ENCODE peak calls at places on chromosomes 1 and 21, in six cellular contexts. One of them, this sample, is unnamed.

GRCh38 chr21:30415993-30416392 is 9.7 kb downstream of the KRTAP13-3 start:
- DNase-seq in GM12878: no peak
- DNase-seq in HCT116: no peak
- DNase-seq in HepG2: no peak
- DNase-seq in K562: no peak
- DNase-seq in H1: no peak
- DNase-seq in this sample: no peak

GRCh38 chr1:233635765-233636502 is 22.0 kb downstream of the KCNK1 start:
- DNase-seq in HepG2: no peak
- DNase-seq in K562: peak
- DNase-seq in GM12878: no peak
- DNase-seq in HCT116: peak
- DNase-seq in H1: peak
- DNase-seq in this sample: peak

GRCh38 chr1:44531785-44532566 is 126.9 kb downstream of the RNF220 start:
- DNase-seq in K562: peak
- DNase-seq in GM12878: peak
- DNase-seq in H1: no peak
- DNase-seq in HepG2: peak
- DNase-seq in HCT116: peak
- DNase-seq in this sample: no peak

GRCh38 chr1:244322791-244323521 is 128.8 kb downstream of the ADSS2 start:
- DNase-seq in HepG2: peak
- DNase-seq in K562: peak
- DNase-seq in HCT116: peak
- DNase-seq in H1: no peak
- DNase-seq in GM12878: no peak
- DNase-seq in this sample: no peak

GRCh38 chr1:1318777-1319645 is 5.4 kb downstream of the INTS11 start:
- DNase-seq in HepG2: no peak
- DNase-seq in K562: no peak
- DNase-seq in H1: no peak
- DNase-seq in GM12878: no peak
- DNase-seq in HCT116: no peak
- DNase-seq in this sample: no peak

GRCh38 chr1:220092694-220093093 is 1.2 kb upstream of the IARS2 start:
- DNase-seq in HCT116: no peak
- DNase-seq in HepG2: no peak
- DNase-seq in K562: no peak
- DNase-seq in GM12878: no peak
- DNase-seq in H1: no peak
- DNase-seq in this sample: no peak

GRCh38 chr1:156838972-156839371 is 19.9 kb downstream of the INSRR start:
- DNase-seq in H1: peak
- DNase-seq in GM12878: no peak
- DNase-seq in HepG2: no peak
- DNase-seq in K562: peak
- DNase-seq in HCT116: no peak
- DNase-seq in this sample: peak

GRCh38 chr1:206551985-206552325 is 44.6 kb downstream of the RASSF5 start:
- DNase-seq in H1: no peak
- DNase-seq in GM12878: no peak
- DNase-seq in HepG2: no peak
- DNase-seq in K562: no peak
- DNase-seq in HCT116: no peak
- DNase-seq in this sample: no peak

GRCh38 chr1:23980006-23980724 is at the start of gene SRSF10:
- DNase-seq in HepG2: peak
- DNase-seq in H1: peak
- DNase-seq in GM12878: peak
- DNase-seq in K562: peak
- DNase-seq in HCT116: peak
- DNase-seq in this sample: peak

GRCh38 chr1:54331843-54332688 is 74.1 kb downstream of the SSBP3 start:
- DNase-seq in HCT116: no peak
- DNase-seq in GM12878: no peak
- DNase-seq in HepG2: no peak
- DNase-seq in K562: no peak
- DNase-seq in H1: no peak
- DNase-seq in this sample: no peak

GRCh38 chr1:46284597-46285564 is 18.5 kb downstream of the LRRC41 start:
- DNase-seq in K562: no peak
- DNase-seq in GM12878: no peak
- DNase-seq in H1: no peak
- DNase-seq in HepG2: no peak
- DNase-seq in HCT116: no peak
- DNase-seq in this sample: no peak

GRCh38 chr21:39175154-39175553 is 8.1 kb downstream of the PSMG1 start:
- DNase-seq in K562: no peak
- DNase-seq in H1: no peak
- DNase-seq in HepG2: no peak
- DNase-seq in GM12878: no peak
- DNase-seq in HCT116: no peak
- DNase-seq in this sample: no peak

GRCh38 chr1:234691567-234691966 is 81.6 kb upstream of the IRF2BP2 start:
- DNase-seq in HCT116: peak
- DNase-seq in H1: no peak
- DNase-seq in HepG2: no peak
- DNase-seq in K562: no peak
- DNase-seq in GM12878: no peak
- DNase-seq in this sample: no peak

GRCh38 chr1:53693361-53693760 is 45.6 kb downstream of the GLIS1 start:
- DNase-seq in K562: no peak
- DNase-seq in HepG2: no peak
- DNase-seq in HCT116: no peak
- DNase-seq in H1: no peak
- DNase-seq in GM12878: no peak
- DNase-seq in this sample: no peak

GRCh38 chr21:45031231-45032191 is 42.9 kb upstream of the ADARB1 start:
- DNase-seq in GM12878: no peak
- DNase-seq in HCT116: no peak
- DNase-seq in H1: no peak
- DNase-seq in K562: no peak
- DNase-seq in HepG2: no peak
- DNase-seq in this sample: no peak

GRCh38 chr1:156559086-156559796 is 13.1 kb downstream of the IQGAP3 start:
- DNase-seq in K562: no peak
- DNase-seq in HCT116: no peak
- DNase-seq in HepG2: no peak
- DNase-seq in H1: no peak
- DNase-seq in GM12878: no peak
- DNase-seq in this sample: no peak

GRCh38 chr1:50427086-50427817 is 4.0 kb upstream of the DMRTA2 start:
- DNase-seq in H1: peak
- DNase-seq in HepG2: no peak
- DNase-seq in HCT116: no peak
- DNase-seq in K562: no peak
- DNase-seq in GM12878: no peak
- DNase-seq in this sample: no peak

GRCh38 chr1:107048255-107048654 is 8.2 kb upstream of the PRMT6 start:
- DNase-seq in GM12878: no peak
- DNase-seq in HCT116: no peak
- DNase-seq in K562: no peak
- DNase-seq in H1: no peak
- DNase-seq in HepG2: no peak
- DNase-seq in this sample: no peak

GRCh38 chr1:39539252-39539790 is 37.3 kb downstream of the PABPC4 start:
- DNase-seq in H1: peak
- DNase-seq in HepG2: peak
- DNase-seq in K562: peak
- DNase-seq in HCT116: peak
- DNase-seq in GM12878: peak
- DNase-seq in this sample: peak

GRCh38 chr1:1336931-1337792 is 6.1 kb downstream of the TAS1R3 start:
- DNase-seq in HCT116: no peak
- DNase-seq in GM12878: no peak
- DNase-seq in HepG2: no peak
- DNase-seq in H1: no peak
- DNase-seq in K562: no peak
- DNase-seq in this sample: no peak

GRCh38 chr1:211891708-211892107 is 61.1 kb upstream of the LPGAT1 start:
- DNase-seq in HepG2: no peak
- DNase-seq in GM12878: no peak
- DNase-seq in HCT116: no peak
- DNase-seq in H1: no peak
- DNase-seq in K562: no peak
- DNase-seq in this sample: no peak

GRCh38 chr1:211882391-211882790 is 51.8 kb upstream of the LPGAT1 start:
- DNase-seq in GM12878: no peak
- DNase-seq in K562: no peak
- DNase-seq in HepG2: no peak
- DNase-seq in HCT116: no peak
- DNase-seq in H1: no peak
- DNase-seq in this sample: no peak

GRCh38 chr1:211886551-211886950 is 56.0 kb upstream of the LPGAT1 start:
- DNase-seq in GM12878: no peak
- DNase-seq in HepG2: no peak
- DNase-seq in H1: no peak
- DNase-seq in K562: no peak
- DNase-seq in HCT116: no peak
- DNase-seq in this sample: no peak

DNA sequence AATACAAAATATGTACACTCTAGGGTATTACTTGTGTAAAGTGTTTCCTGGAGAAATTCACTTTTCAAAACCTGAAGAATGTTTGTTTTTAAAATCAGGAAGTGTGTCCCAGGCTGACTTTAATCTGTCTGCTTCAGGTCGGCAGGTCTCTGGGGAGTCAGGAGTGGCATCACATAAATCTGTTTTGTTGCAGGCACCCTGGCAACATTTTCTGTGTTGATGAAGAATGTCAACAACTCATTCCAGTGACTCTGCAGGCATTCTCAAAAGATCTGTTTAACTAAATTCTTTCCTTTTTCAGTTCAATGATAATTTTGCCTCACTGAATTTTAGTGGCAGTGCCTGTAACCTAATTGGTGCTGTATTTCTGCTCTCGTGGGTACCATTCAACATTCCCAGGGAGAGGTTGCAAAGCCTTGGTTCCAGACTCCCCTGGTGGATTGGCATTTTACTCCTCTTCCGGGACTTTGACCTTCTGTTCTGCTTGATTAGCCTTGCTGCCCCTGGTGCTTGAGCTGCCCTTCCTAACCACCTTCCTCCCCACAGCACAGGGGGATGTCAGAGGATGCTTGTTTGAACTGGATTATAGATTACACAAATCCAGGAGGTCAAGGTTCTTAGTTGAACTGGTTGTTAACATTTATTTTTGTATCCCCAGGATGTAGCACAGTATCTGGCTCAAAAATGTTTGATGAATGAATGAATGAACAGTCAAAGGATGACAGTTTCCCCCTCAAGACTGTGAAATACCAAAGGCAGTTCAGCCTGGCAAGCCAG is 55.4 kb upstream of the LPGAT1 start:
- DNase-seq in K562: no peak
- DNase-seq in HepG2: peak
- DNase-seq in HCT116: no peak
- DNase-seq in H1: no peak
- DNase-seq in GM12878: no peak
- DNase-seq in this sample: no peak
- TF ChIP-seq ATF3 in K562: no peak
- TF ChIP-seq ATF3 in HepG2: no peak
- TF ChIP-seq ATF3 in HCT116: no peak
- TF ChIP-seq ATF3 in H1: no peak
- TF ChIP-seq ATF3 in GM12878: no peak
- TF ChIP-seq ATF3 in this sample: no peak

GRCh38 chr21:35227774-35228173 is 178.7 kb upstream of the RUNX1 start:
- DNase-seq in HCT116: no peak
- DNase-seq in K562: no peak
- DNase-seq in GM12878: no peak
- DNase-seq in HepG2: no peak
- DNase-seq in H1: no peak
- DNase-seq in this sample: no peak

GRCh38 chr21:35232545-35233176 is 183.6 kb upstream of the RUNX1 start:
- DNase-seq in K562: peak
- DNase-seq in H1: no peak
- DNase-seq in HCT116: peak
- DNase-seq in GM12878: no peak
- DNase-seq in HepG2: peak
- DNase-seq in this sample: no peak

GRCh38 chr21:35229290-35229689 is 180.2 kb upstream of the RUNX1 start:
- DNase-seq in HepG2: no peak
- DNase-seq in GM12878: no peak
- DNase-seq in K562: peak
- DNase-seq in HCT116: no peak
- DNase-seq in H1: no peak
- DNase-seq in this sample: no peak

GRCh38 chr21:35234725-35235124 is 185.6 kb upstream of the RUNX1 start:
- DNase-seq in HCT116: no peak
- DNase-seq in HepG2: no peak
- DNase-seq in H1: no peak
- DNase-seq in K562: no peak
- DNase-seq in GM12878: peak
- DNase-seq in this sample: no peak

GRCh38 chr21:35231115-35231514 is 182.0 kb upstream of the RUNX1 start:
- DNase-seq in HCT116: no peak
- DNase-seq in GM12878: no peak
- DNase-seq in H1: no peak
- DNase-seq in HepG2: no peak
- DNase-seq in K562: no peak
- DNase-seq in this sample: no peak
- TF ChIP-seq ATF3 in HCT116: no peak
- TF ChIP-seq ATF3 in GM12878: no peak
- TF ChIP-seq ATF3 in H1: no peak
- TF ChIP-seq ATF3 in HepG2: no peak
- TF ChIP-seq ATF3 in K562: no peak
- TF ChIP-seq ATF3 in this sample: no peak

GRCh38 chr1:9249534-9250335 is 15.2 kb downstream of the H6PD start:
- DNase-seq in GM12878: no peak
- DNase-seq in HCT116: no peak
- DNase-seq in HepG2: peak
- DNase-seq in H1: peak
- DNase-seq in K562: peak
- DNase-seq in this sample: peak
- TF ChIP-seq ATF3 in GM12878: no peak
- TF ChIP-seq ATF3 in HCT116: no peak
- TF ChIP-seq ATF3 in HepG2: no peak
- TF ChIP-seq ATF3 in H1: no peak
- TF ChIP-seq ATF3 in K562: no peak
- TF ChIP-seq ATF3 in this sample: no peak

GRCh38 chr1:57272150-57272549 is 151.7 kb downstream of the DAB1 start:
- DNase-seq in GM12878: no peak
- DNase-seq in H1: no peak
- DNase-seq in HCT116: no peak
- DNase-seq in HepG2: no peak
- DNase-seq in K562: no peak
- DNase-seq in this sample: no peak

GRCh38 chr1:57265105-57265504 is 158.8 kb downstream of the DAB1 start:
- DNase-seq in GM12878: no peak
- DNase-seq in HCT116: no peak
- DNase-seq in K562: no peak
- DNase-seq in H1: no peak
- DNase-seq in HepG2: no peak
- DNase-seq in this sample: no peak

GRCh38 chr1:57272601-57273000 is 151.3 kb downstream of the DAB1 start:
- DNase-seq in K562: no peak
- DNase-seq in GM12878: no peak
- DNase-seq in HepG2: no peak
- DNase-seq in H1: no peak
- DNase-seq in HCT116: no peak
- DNase-seq in this sample: no peak

GRCh38 chr1:57270926-57271698 is 152.7 kb downstream of the DAB1 start:
- DNase-seq in H1: no peak
- DNase-seq in GM12878: no peak
- DNase-seq in K562: no peak
- DNase-seq in HCT116: no peak
- DNase-seq in HepG2: no peak
- DNase-seq in this sample: no peak

GRCh38 chr1:57269621-57270235 is 154.1 kb downstream of the DAB1 start:
- DNase-seq in HCT116: no peak
- DNase-seq in K562: no peak
- DNase-seq in HepG2: no peak
- DNase-seq in GM12878: no peak
- DNase-seq in H1: no peak
- DNase-seq in this sample: no peak
- TF ChIP-seq ATF3 in HCT116: no peak
- TF ChIP-seq ATF3 in K562: no peak
- TF ChIP-seq ATF3 in HepG2: no peak
- TF ChIP-seq ATF3 in GM12878: no peak
- TF ChIP-seq ATF3 in H1: no peak
- TF ChIP-seq ATF3 in this sample: no peak